ENCODE peak calls at places on chromosome 2, in seven cellular contexts. One of them, this sample, is unnamed.

GRCh38 chr2:215441560-215442391 is 5.9 kb upstream of the FN1 start:
- DNase-seq in foreskin melanocyte: no peak
- DNase-seq in fibroblast of lung: peak; percentile 76
- DNase-seq in stimulated activated CD4-positive, alpha-beta T cell treated with anti-CD3 and anti-CD28 coated beads, Interleukin-1b, Interleukin-23, amount 100 ng/mL, for 4 hours: no peak
- DNase-seq in HT1080: no peak
- DNase-seq in dorsolateral prefrontal cortex: no peak
- DNase-seq in Ammon's horn: no peak
- DNase-seq in this sample: no peak

GRCh38 chr2:68767996-68768395 is 33.4 kb downstream of the ARHGAP25 start:
- DNase-seq in dorsolateral prefrontal cortex: no peak
- DNase-seq in HT1080: no peak
- DNase-seq in Ammon's horn: no peak
- DNase-seq in stimulated activated CD4-positive, alpha-beta T cell treated with anti-CD3 and anti-CD28 coated beads, Interleukin-1b, Interleukin-23, amount 100 ng/mL, for 4 hours: no peak
- DNase-seq in foreskin melanocyte: no peak
- DNase-seq in fibroblast of lung: no peak
- DNase-seq in this sample: no peak

GRCh38 chr2:2850891-2851290 is 519.8 kb upstream of the MYT1L start:
- DNase-seq in stimulated activated CD4-positive, alpha-beta T cell treated with anti-CD3 and anti-CD28 coated beads, Interleukin-1b, Interleukin-23, amount 100 ng/mL, for 4 hours: no peak
- DNase-seq in foreskin melanocyte: no peak
- DNase-seq in HT1080: no peak
- DNase-seq in Ammon's horn: no peak
- DNase-seq in dorsolateral prefrontal cortex: no peak
- DNase-seq in fibroblast of lung: no peak
- DNase-seq in this sample: no peak

GRCh38 chr2:219727771-219728429 is 100.5 kb downstream of the SLC4A3 start:
- DNase-seq in stimulated activated CD4-positive, alpha-beta T cell treated with anti-CD3 and anti-CD28 coated beads, Interleukin-1b, Interleukin-23, amount 100 ng/mL, for 4 hours: no peak
- DNase-seq in foreskin melanocyte: no peak
- DNase-seq in Ammon's horn: no peak
- DNase-seq in fibroblast of lung: no peak
- DNase-seq in dorsolateral prefrontal cortex: no peak
- DNase-seq in HT1080: no peak
- DNase-seq in this sample: no peak

GRCh38 chr2:101473911-101474751 is 781 bp downstream of the RFX8 start:
- DNase-seq in dorsolateral prefrontal cortex: peak; percentile 37
- DNase-seq in fibroblast of lung: peak; percentile 66
- DNase-seq in foreskin melanocyte: no peak
- DNase-seq in HT1080: peak; percentile 74
- DNase-seq in stimulated activated CD4-positive, alpha-beta T cell treated with anti-CD3 and anti-CD28 coated beads, Interleukin-1b, Interleukin-23, amount 100 ng/mL, for 4 hours: peak; percentile 29
- DNase-seq in Ammon's horn: peak; percentile 53
- DNase-seq in this sample: peak; percentile 33

GRCh38 chr2:38498039-38498438 is 104.7 kb downstream of the HNRNPLL start:
- DNase-seq in HT1080: no peak
- DNase-seq in fibroblast of lung: no peak
- DNase-seq in Ammon's horn: no peak
- DNase-seq in stimulated activated CD4-positive, alpha-beta T cell treated with anti-CD3 and anti-CD28 coated beads, Interleukin-1b, Interleukin-23, amount 100 ng/mL, for 4 hours: no peak
- DNase-seq in dorsolateral prefrontal cortex: no peak
- DNase-seq in foreskin melanocyte: no peak
- DNase-seq in this sample: no peak

GRCh38 chr2:127566139-127566417 is 30.6 kb downstream of the MYO7B start:
- DNase-seq in dorsolateral prefrontal cortex: no peak
- DNase-seq in stimulated activated CD4-positive, alpha-beta T cell treated with anti-CD3 and anti-CD28 coated beads, Interleukin-1b, Interleukin-23, amount 100 ng/mL, for 4 hours: no peak
- DNase-seq in Ammon's horn: no peak
- DNase-seq in foreskin melanocyte: no peak
- DNase-seq in HT1080: no peak
- DNase-seq in fibroblast of lung: no peak
- DNase-seq in this sample: no peak

GRCh38 chr2:226767056-226767813 is 32.4 kb downstream of the IRS1 start:
- DNase-seq in HT1080: no peak
- DNase-seq in fibroblast of lung: peak; percentile 40
- DNase-seq in Ammon's horn: no peak
- DNase-seq in foreskin melanocyte: no peak
- DNase-seq in dorsolateral prefrontal cortex: no peak
- DNase-seq in stimulated activated CD4-positive, alpha-beta T cell treated with anti-CD3 and anti-CD28 coated beads, Interleukin-1b, Interleukin-23, amount 100 ng/mL, for 4 hours: no peak
- DNase-seq in this sample: no peak

GRCh38 chr2:64853894-64854293 is 135.3 kb upstream of the SLC1A4 start:
- DNase-seq in HT1080: no peak
- DNase-seq in stimulated activated CD4-positive, alpha-beta T cell treated with anti-CD3 and anti-CD28 coated beads, Interleukin-1b, Interleukin-23, amount 100 ng/mL, for 4 hours: no peak
- DNase-seq in fibroblast of lung: no peak
- DNase-seq in foreskin melanocyte: no peak
- DNase-seq in dorsolateral prefrontal cortex: no peak
- DNase-seq in Ammon's horn: no peak
- DNase-seq in this sample: no peak

GRCh38 chr2:109176928-109177327 is 47.9 kb downstream of the SH3RF3 start:
- DNase-seq in HT1080: no peak
- DNase-seq in stimulated activated CD4-positive, alpha-beta T cell treated with anti-CD3 and anti-CD28 coated beads, Interleukin-1b, Interleukin-23, amount 100 ng/mL, for 4 hours: no peak
- DNase-seq in fibroblast of lung: no peak
- DNase-seq in Ammon's horn: no peak
- DNase-seq in foreskin melanocyte: no peak
- DNase-seq in dorsolateral prefrontal cortex: no peak
- DNase-seq in this sample: no peak

GRCh38 chr2:210620456-210620855 is 64.1 kb downstream of the CPS1 start:
- DNase-seq in fibroblast of lung: peak; percentile 21
- DNase-seq in stimulated activated CD4-positive, alpha-beta T cell treated with anti-CD3 and anti-CD28 coated beads, Interleukin-1b, Interleukin-23, amount 100 ng/mL, for 4 hours: no peak
- DNase-seq in HT1080: peak; percentile 2
- DNase-seq in dorsolateral prefrontal cortex: no peak
- DNase-seq in foreskin melanocyte: no peak
- DNase-seq in Ammon's horn: no peak
- DNase-seq in this sample: no peak

GRCh38 chr2:88671786-88672427 is 19.6 kb upstream of the RPIA start:
- DNase-seq in dorsolateral prefrontal cortex: no peak
- DNase-seq in fibroblast of lung: peak; percentile 47
- DNase-seq in stimulated activated CD4-positive, alpha-beta T cell treated with anti-CD3 and anti-CD28 coated beads, Interleukin-1b, Interleukin-23, amount 100 ng/mL, for 4 hours: no peak
- DNase-seq in foreskin melanocyte: peak; percentile 67
- DNase-seq in HT1080: peak; percentile 62
- DNase-seq in Ammon's horn: peak; percentile 31
- DNase-seq in this sample: peak; percentile 65

GRCh38 chr2:69464575-69464974 is 27.3 kb upstream of the NFU1 start:
- DNase-seq in HT1080: no peak
- DNase-seq in stimulated activated CD4-positive, alpha-beta T cell treated with anti-CD3 and anti-CD28 coated beads, Interleukin-1b, Interleukin-23, amount 100 ng/mL, for 4 hours: no peak
- DNase-seq in Ammon's horn: peak; percentile 48
- DNase-seq in foreskin melanocyte: no peak
- DNase-seq in dorsolateral prefrontal cortex: peak; percentile 29
- DNase-seq in fibroblast of lung: no peak
- DNase-seq in this sample: peak; percentile 8

GRCh38 chr2:178258916-178259315 is 64.6 kb downstream of the OSBPL6 start:
- DNase-seq in fibroblast of lung: peak; percentile 45
- DNase-seq in dorsolateral prefrontal cortex: no peak
- DNase-seq in Ammon's horn: no peak
- DNase-seq in foreskin melanocyte: no peak
- DNase-seq in stimulated activated CD4-positive, alpha-beta T cell treated with anti-CD3 and anti-CD28 coated beads, Interleukin-1b, Interleukin-23, amount 100 ng/mL, for 4 hours: no peak
- DNase-seq in HT1080: peak; percentile 54
- DNase-seq in this sample: peak; percentile 49

GRCh38 chr2:15253817-15254216 is 307.3 kb downstream of the NBAS start:
- DNase-seq in foreskin melanocyte: no peak
- DNase-seq in stimulated activated CD4-positive, alpha-beta T cell treated with anti-CD3 and anti-CD28 coated beads, Interleukin-1b, Interleukin-23, amount 100 ng/mL, for 4 hours: no peak
- DNase-seq in fibroblast of lung: no peak
- DNase-seq in Ammon's horn: no peak
- DNase-seq in HT1080: no peak
- DNase-seq in dorsolateral prefrontal cortex: no peak
- DNase-seq in this sample: no peak

GRCh38 chr2:86633094-86633740 is 9.6 kb upstream of the RNF103 start:
- DNase-seq in fibroblast of lung: no peak
- DNase-seq in foreskin melanocyte: no peak
- DNase-seq in stimulated activated CD4-positive, alpha-beta T cell treated with anti-CD3 and anti-CD28 coated beads, Interleukin-1b, Interleukin-23, amount 100 ng/mL, for 4 hours: no peak
- DNase-seq in Ammon's horn: peak; percentile 63
- DNase-seq in dorsolateral prefrontal cortex: peak; percentile 37
- DNase-seq in HT1080: no peak
- DNase-seq in this sample: no peak

GRCh38 chr2:173122936-173123335 is 47.3 kb downstream of the MAP3K20 start:
- DNase-seq in fibroblast of lung: peak; percentile 65
- DNase-seq in HT1080: no peak
- DNase-seq in stimulated activated CD4-positive, alpha-beta T cell treated with anti-CD3 and anti-CD28 coated beads, Interleukin-1b, Interleukin-23, amount 100 ng/mL, for 4 hours: no peak
- DNase-seq in foreskin melanocyte: no peak
- DNase-seq in dorsolateral prefrontal cortex: no peak
- DNase-seq in Ammon's horn: no peak
- DNase-seq in this sample: no peak

This sample was measured in HCEC 1CT.